ENCODE peak calls at places on chromosomes 3 and 15, in nine cellular contexts. One of them, this sample, is unnamed.

GRCh38 chr3:120498947-120499346 is 48.2 kb upstream of the FSTL1 start:
- DNase-seq in nephron progenitor cell: peak; percentile 21
- DNase-seq in mammary epithelial cell: peak; percentile 86
- DNase-seq in activated CD8-positive, alpha-beta T cell treated with anti-CD3 and anti-CD28 coated beads for 36 hours: no peak
- DNase-seq in left cardiac atrium: peak; percentile 33
- DNase-seq in NCI-H1105: no peak
- DNase-seq in posterior vena cava: no peak
- DNase-seq in left lung: no peak
- DNase-seq in neural crest cell: no peak
- DNase-seq in this sample: no peak

GRCh38 chr15:45157974-45158373 is 28.2 kb downstream of the DUOX1 start:
- DNase-seq in nephron progenitor cell: no peak
- DNase-seq in mammary epithelial cell: peak; percentile 94
- DNase-seq in activated CD8-positive, alpha-beta T cell treated with anti-CD3 and anti-CD28 coated beads for 36 hours: no peak
- DNase-seq in left cardiac atrium: peak; percentile 52
- DNase-seq in NCI-H1105: no peak
- DNase-seq in posterior vena cava: no peak
- DNase-seq in left lung: no peak
- DNase-seq in neural crest cell: no peak
- DNase-seq in this sample: no peak

GRCh38 chr3:193825617-193826016 is 232.6 kb downstream of the OPA1 start:
- DNase-seq in nephron progenitor cell: no peak
- DNase-seq in mammary epithelial cell: no peak
- DNase-seq in activated CD8-positive, alpha-beta T cell treated with anti-CD3 and anti-CD28 coated beads for 36 hours: no peak
- DNase-seq in left cardiac atrium: no peak
- DNase-seq in NCI-H1105: no peak
- DNase-seq in posterior vena cava: no peak
- DNase-seq in left lung: no peak
- DNase-seq in neural crest cell: no peak
- DNase-seq in this sample: no peak

GRCh38 chr3:158731938-158732855 is at the start of gene RARRES1:
- DNase-seq in nephron progenitor cell: peak; percentile 79
- DNase-seq in mammary epithelial cell: peak; percentile 70
- DNase-seq in activated CD8-positive, alpha-beta T cell treated with anti-CD3 and anti-CD28 coated beads for 36 hours: peak; percentile 63
- DNase-seq in left cardiac atrium: peak; percentile 81
- DNase-seq in NCI-H1105: peak; percentile 31
- DNase-seq in posterior vena cava: peak; percentile 93
- DNase-seq in left lung: peak; percentile 75
- DNase-seq in neural crest cell: peak; percentile 55
- DNase-seq in this sample: no peak

GRCh38 chr3:151403246-151403645 is 18.7 kb upstream of the P2RY12 start:
- DNase-seq in nephron progenitor cell: no peak
- DNase-seq in mammary epithelial cell: peak; percentile 83
- DNase-seq in activated CD8-positive, alpha-beta T cell treated with anti-CD3 and anti-CD28 coated beads for 36 hours: no peak
- DNase-seq in left cardiac atrium: no peak
- DNase-seq in NCI-H1105: no peak
- DNase-seq in posterior vena cava: no peak
- DNase-seq in left lung: no peak
- DNase-seq in neural crest cell: no peak
- DNase-seq in this sample: no peak

GRCh38 chr15:38846351-38846750 is 281.7 kb upstream of the RASGRP1 start:
- DNase-seq in nephron progenitor cell: no peak
- DNase-seq in mammary epithelial cell: no peak
- DNase-seq in activated CD8-positive, alpha-beta T cell treated with anti-CD3 and anti-CD28 coated beads for 36 hours: no peak
- DNase-seq in left cardiac atrium: no peak
- DNase-seq in NCI-H1105: no peak
- DNase-seq in posterior vena cava: no peak
- DNase-seq in left lung: no peak
- DNase-seq in neural crest cell: no peak
- DNase-seq in this sample: no peak

GRCh38 chr3:102790742-102791141 is 355.9 kb downstream of the ZPLD1 start:
- DNase-seq in nephron progenitor cell: no peak
- DNase-seq in mammary epithelial cell: no peak
- DNase-seq in activated CD8-positive, alpha-beta T cell treated with anti-CD3 and anti-CD28 coated beads for 36 hours: no peak
- DNase-seq in left cardiac atrium: no peak
- DNase-seq in NCI-H1105: no peak
- DNase-seq in posterior vena cava: no peak
- DNase-seq in left lung: no peak
- DNase-seq in neural crest cell: no peak
- DNase-seq in this sample: no peak

GRCh38 chr3:187958432-187959003 is 195.4 kb upstream of the LPP start:
- DNase-seq in nephron progenitor cell: no peak
- DNase-seq in mammary epithelial cell: no peak
- DNase-seq in activated CD8-positive, alpha-beta T cell treated with anti-CD3 and anti-CD28 coated beads for 36 hours: peak; percentile 67
- DNase-seq in left cardiac atrium: no peak
- DNase-seq in NCI-H1105: no peak
- DNase-seq in posterior vena cava: no peak
- DNase-seq in left lung: no peak
- DNase-seq in neural crest cell: no peak
- DNase-seq in this sample: no peak

GRCh38 chr3:16243706-16244490 is 20.8 kb downstream of the DPH3 start:
- DNase-seq in nephron progenitor cell: no peak
- DNase-seq in mammary epithelial cell: no peak
- DNase-seq in activated CD8-positive, alpha-beta T cell treated with anti-CD3 and anti-CD28 coated beads for 36 hours: peak; percentile 12
- DNase-seq in left cardiac atrium: peak; percentile 29
- DNase-seq in NCI-H1105: no peak
- DNase-seq in posterior vena cava: no peak
- DNase-seq in left lung: no peak
- DNase-seq in neural crest cell: no peak
- DNase-seq in this sample: no peak

GRCh38 chr15:80476036-80476435 is 71.9 kb downstream of the ARNT2 start:
- DNase-seq in nephron progenitor cell: no peak
- DNase-seq in mammary epithelial cell: no peak
- DNase-seq in activated CD8-positive, alpha-beta T cell treated with anti-CD3 and anti-CD28 coated beads for 36 hours: no peak
- DNase-seq in left cardiac atrium: no peak
- DNase-seq in NCI-H1105: no peak
- DNase-seq in posterior vena cava: no peak
- DNase-seq in left lung: no peak
- DNase-seq in neural crest cell: no peak
- DNase-seq in this sample: no peak

GRCh38 chr15:51751687-51752683 is 588 bp downstream of the TMOD2 start:
- DNase-seq in nephron progenitor cell: peak; percentile 47
- DNase-seq in mammary epithelial cell: peak; percentile 65
- DNase-seq in activated CD8-positive, alpha-beta T cell treated with anti-CD3 and anti-CD28 coated beads for 36 hours: peak; percentile 39
- DNase-seq in left cardiac atrium: peak; percentile 42
- DNase-seq in NCI-H1105: no peak
- DNase-seq in posterior vena cava: no peak
- DNase-seq in left lung: peak; percentile 52
- DNase-seq in neural crest cell: peak; percentile 36
- DNase-seq in this sample: no peak

GRCh38 chr15:57784081-57784488 is 77.6 kb downstream of the POLR2M start:
- DNase-seq in nephron progenitor cell: no peak
- DNase-seq in mammary epithelial cell: peak; percentile 83
- DNase-seq in activated CD8-positive, alpha-beta T cell treated with anti-CD3 and anti-CD28 coated beads for 36 hours: no peak
- DNase-seq in left cardiac atrium: peak; percentile 53
- DNase-seq in NCI-H1105: no peak
- DNase-seq in posterior vena cava: no peak
- DNase-seq in left lung: no peak
- DNase-seq in neural crest cell: no peak
- DNase-seq in this sample: no peak

GRCh38 chr3:102673271-102674115 is 238.7 kb downstream of the ZPLD1 start:
- DNase-seq in nephron progenitor cell: peak; percentile 81
- DNase-seq in mammary epithelial cell: peak; percentile 25
- DNase-seq in activated CD8-positive, alpha-beta T cell treated with anti-CD3 and anti-CD28 coated beads for 36 hours: peak; percentile 78
- DNase-seq in left cardiac atrium: peak; percentile 52
- DNase-seq in NCI-H1105: peak; percentile 59
- DNase-seq in posterior vena cava: peak; percentile 78
- DNase-seq in left lung: peak; percentile 36
- DNase-seq in neural crest cell: peak; percentile 77
- DNase-seq in this sample: no peak

GRCh38 chr3:57933589-57933988 is 74.6 kb upstream of the FLNB start:
- DNase-seq in nephron progenitor cell: no peak
- DNase-seq in mammary epithelial cell: no peak
- DNase-seq in activated CD8-positive, alpha-beta T cell treated with anti-CD3 and anti-CD28 coated beads for 36 hours: no peak
- DNase-seq in left cardiac atrium: no peak
- DNase-seq in NCI-H1105: no peak
- DNase-seq in posterior vena cava: no peak
- DNase-seq in left lung: no peak
- DNase-seq in neural crest cell: no peak
- DNase-seq in this sample: no peak

GRCh38 chr3:46500631-46501377 is 3.0 kb downstream of the RTP3 start:
- DNase-seq in nephron progenitor cell: no peak
- DNase-seq in mammary epithelial cell: peak; percentile 46
- DNase-seq in activated CD8-positive, alpha-beta T cell treated with anti-CD3 and anti-CD28 coated beads for 36 hours: no peak
- DNase-seq in left cardiac atrium: no peak
- DNase-seq in NCI-H1105: no peak
- DNase-seq in posterior vena cava: no peak
- DNase-seq in left lung: no peak
- DNase-seq in neural crest cell: no peak
- DNase-seq in this sample: no peak

GRCh38 chr3:99172736-99173657 is 271.5 kb upstream of the DCBLD2 start:
- DNase-seq in nephron progenitor cell: peak; percentile 61
- DNase-seq in mammary epithelial cell: peak; percentile 60
- DNase-seq in activated CD8-positive, alpha-beta T cell treated with anti-CD3 and anti-CD28 coated beads for 36 hours: peak; percentile 55
- DNase-seq in left cardiac atrium: peak; percentile 46
- DNase-seq in NCI-H1105: peak; percentile 20
- DNase-seq in posterior vena cava: peak; percentile 59
- DNase-seq in left lung: no peak
- DNase-seq in neural crest cell: peak; percentile 56
- DNase-seq in this sample: peak; percentile 75

GRCh38 chr3:183392166-183393034 is 36.0 kb downstream of the MCF2L2 start:
- DNase-seq in nephron progenitor cell: no peak
- DNase-seq in mammary epithelial cell: peak; percentile 60
- DNase-seq in activated CD8-positive, alpha-beta T cell treated with anti-CD3 and anti-CD28 coated beads for 36 hours: no peak
- DNase-seq in left cardiac atrium: no peak
- DNase-seq in NCI-H1105: no peak
- DNase-seq in posterior vena cava: no peak
- DNase-seq in left lung: no peak
- DNase-seq in neural crest cell: no peak
- DNase-seq in this sample: no peak

GRCh38 chr15:96181873-96182301 is 148.6 kb upstream of the NR2F2 start:
- DNase-seq in nephron progenitor cell: no peak
- DNase-seq in mammary epithelial cell: peak; percentile 79
- DNase-seq in activated CD8-positive, alpha-beta T cell treated with anti-CD3 and anti-CD28 coated beads for 36 hours: no peak
- DNase-seq in left cardiac atrium: peak; percentile 66
- DNase-seq in NCI-H1105: no peak
- DNase-seq in posterior vena cava: peak; percentile 91
- DNase-seq in left lung: peak; percentile 73
- DNase-seq in neural crest cell: no peak
- DNase-seq in this sample: no peak

GRCh38 chr15:34049096-34049495 is 10.1 kb upstream of the AVEN start:
- DNase-seq in nephron progenitor cell: no peak
- DNase-seq in mammary epithelial cell: peak; percentile 50
- DNase-seq in activated CD8-positive, alpha-beta T cell treated with anti-CD3 and anti-CD28 coated beads for 36 hours: no peak
- DNase-seq in left cardiac atrium: no peak
- DNase-seq in NCI-H1105: no peak
- DNase-seq in posterior vena cava: no peak
- DNase-seq in left lung: no peak
- DNase-seq in neural crest cell: no peak
- DNase-seq in this sample: no peak

GRCh38 chr3:132064114-132064513 is 29.3 kb upstream of the CPNE4 start:
- DNase-seq in nephron progenitor cell: peak; percentile 2
- DNase-seq in mammary epithelial cell: no peak
- DNase-seq in activated CD8-positive, alpha-beta T cell treated with anti-CD3 and anti-CD28 coated beads for 36 hours: no peak
- DNase-seq in left cardiac atrium: no peak
- DNase-seq in NCI-H1105: no peak
- DNase-seq in posterior vena cava: no peak
- DNase-seq in left lung: no peak
- DNase-seq in neural crest cell: no peak
- DNase-seq in this sample: no peak

GRCh38 chr3:152296990-152297389 is 28.3 kb downstream of the MBNL1 start:
- DNase-seq in nephron progenitor cell: no peak
- DNase-seq in mammary epithelial cell: no peak
- DNase-seq in activated CD8-positive, alpha-beta T cell treated with anti-CD3 and anti-CD28 coated beads for 36 hours: no peak
- DNase-seq in left cardiac atrium: no peak
- DNase-seq in NCI-H1105: no peak
- DNase-seq in posterior vena cava: no peak
- DNase-seq in left lung: no peak
- DNase-seq in neural crest cell: no peak
- DNase-seq in this sample: no peak

GRCh38 chr15:31325432-31325975 is 1.1 kb upstream of the KLF13 start:
- DNase-seq in nephron progenitor cell: peak; percentile 70
- DNase-seq in mammary epithelial cell: no peak
- DNase-seq in activated CD8-positive, alpha-beta T cell treated with anti-CD3 and anti-CD28 coated beads for 36 hours: peak; percentile 62
- DNase-seq in left cardiac atrium: peak; percentile 70
- DNase-seq in NCI-H1105: peak; percentile 27
- DNase-seq in posterior vena cava: peak; percentile 91
- DNase-seq in left lung: peak; percentile 79
- DNase-seq in neural crest cell: peak; percentile 26
- DNase-seq in this sample: no peak

GRCh38 chr3:31356941-31357340 is 175.8 kb upstream of the STT3B start:
- DNase-seq in nephron progenitor cell: no peak
- DNase-seq in mammary epithelial cell: peak; percentile 78
- DNase-seq in activated CD8-positive, alpha-beta T cell treated with anti-CD3 and anti-CD28 coated beads for 36 hours: peak; percentile 9
- DNase-seq in left cardiac atrium: peak; percentile 21
- DNase-seq in NCI-H1105: no peak
- DNase-seq in posterior vena cava: no peak
- DNase-seq in left lung: peak; percentile 83
- DNase-seq in neural crest cell: no peak
- DNase-seq in this sample: no peak

GRCh38 chr3:117681619-117682018 is 972.0 kb downstream of the TUSC7 start:
- DNase-seq in nephron progenitor cell: no peak
- DNase-seq in mammary epithelial cell: peak; percentile 0
- DNase-seq in activated CD8-positive, alpha-beta T cell treated with anti-CD3 and anti-CD28 coated beads for 36 hours: no peak
- DNase-seq in left cardiac atrium: no peak
- DNase-seq in NCI-H1105: no peak
- DNase-seq in posterior vena cava: no peak
- DNase-seq in left lung: no peak
- DNase-seq in neural crest cell: no peak
- DNase-seq in this sample: no peak

GRCh38 chr15:34651962-34652725 is 68.7 kb upstream of the GOLGA8B start:
- DNase-seq in nephron progenitor cell: no peak
- DNase-seq in mammary epithelial cell: no peak
- DNase-seq in activated CD8-positive, alpha-beta T cell treated with anti-CD3 and anti-CD28 coated beads for 36 hours: no peak
- DNase-seq in left cardiac atrium: no peak
- DNase-seq in NCI-H1105: no peak
- DNase-seq in posterior vena cava: no peak
- DNase-seq in left lung: no peak
- DNase-seq in neural crest cell: no peak
- DNase-seq in this sample: no peak

GRCh38 chr3:170117134-170117533 is 64.4 kb downstream of the PHC3 start:
- DNase-seq in nephron progenitor cell: no peak
- DNase-seq in mammary epithelial cell: peak; percentile 16
- DNase-seq in activated CD8-positive, alpha-beta T cell treated with anti-CD3 and anti-CD28 coated beads for 36 hours: no peak
- DNase-seq in left cardiac atrium: no peak
- DNase-seq in NCI-H1105: no peak
- DNase-seq in posterior vena cava: no peak
- DNase-seq in left lung: no peak
- DNase-seq in neural crest cell: no peak
- DNase-seq in this sample: no peak

GRCh38 chr3:133928903-133929607 is 33.4 kb upstream of the RAB6B start:
- DNase-seq in nephron progenitor cell: no peak
- DNase-seq in mammary epithelial cell: no peak
- DNase-seq in activated CD8-positive, alpha-beta T cell treated with anti-CD3 and anti-CD28 coated beads for 36 hours: no peak
- DNase-seq in left cardiac atrium: no peak
- DNase-seq in NCI-H1105: no peak
- DNase-seq in posterior vena cava: no peak
- DNase-seq in left lung: no peak
- DNase-seq in neural crest cell: no peak
- DNase-seq in this sample: no peak

GRCh38 chr3:100257601-100258000 is 3.2 kb upstream of the TBC1D23 start:
- DNase-seq in nephron progenitor cell: no peak
- DNase-seq in mammary epithelial cell: no peak
- DNase-seq in activated CD8-positive, alpha-beta T cell treated with anti-CD3 and anti-CD28 coated beads for 36 hours: peak; percentile 18
- DNase-seq in left cardiac atrium: no peak
- DNase-seq in NCI-H1105: no peak
- DNase-seq in posterior vena cava: no peak
- DNase-seq in left lung: no peak
- DNase-seq in neural crest cell: no peak
- DNase-seq in this sample: no peak

This sample was measured in SW 1271.